ENCODE peak calls at places on chromosomes 11 and 22, in four cellular contexts. B is HCT116, G is cardiac fibroblast, P is pancreas. N is an unnamed sample.

GRCh38 chr11:31690041-31690440 is 121.1 kb downstream of the PAX6 start:
- DNase-seq in B (no peak), G (peak), P (no peak), N (no peak)

GRCh38 chr11:134230339-134230738 is 5.9 kb downstream of the VPS26B start:
- DNase-seq in B (no peak), G (no peak), P (no peak), N (no peak)

GRCh38 chr22:29704528-29705285 is 15.1 kb upstream of the CABP7 start:
- DNase-seq in B (no peak), G (peak), P (no peak), N (no peak)

GRCh38 chr11:77191429-77191822 is 63.4 kb downstream of the MYO7A start:
- DNase-seq in B (peak), G (no peak), P (no peak), N (no peak)

GRCh38 chr22:28674121-28674563 is 5.5 kb downstream of the TTC28 start:
- DNase-seq in B (no peak), G (peak), P (no peak), N (no peak)

GRCh38 chr11:44596541-44597276 is 31.2 kb downstream of the CD82 start:
- DNase-seq in B (no peak), G (no peak), P (no peak), N (no peak)

GRCh38 chr11:121225402-121225801 is 67.2 kb upstream of the SC5D start:
- DNase-seq in B (no peak), G (no peak), P (no peak), N (no peak)

GRCh38 chr11:20131744-20132666 is 28.3 kb downstream of the DBX1 start:
- DNase-seq in B (no peak), G (peak), P (peak), N (no peak)

GRCh38 chr11:35477871-35478270 is 47.5 kb downstream of the PAMR1 start:
- DNase-seq in B (no peak), G (no peak), P (no peak), N (no peak)

GRCh38 chr11:64264371-64264852 is 13.1 kb downstream of the PLCB3 start:
- DNase-seq in B (no peak), G (no peak), P (no peak), N (no peak)

GRCh38 chr11:35109827-35110226 is 29.1 kb upstream of the CD44 start:
- DNase-seq in B (no peak), G (no peak), P (no peak), N (no peak)

GRCh38 chr11:36702330-36703054 is 104.5 kb upstream of the RAG2 start:
- DNase-seq in B (peak), G (peak), P (peak), N (peak)

GRCh38 chr11:64089915-64090810 is 54.4 kb downstream of the FLRT1 start:
- DNase-seq in B (no peak), G (no peak), P (no peak), N (no peak)

GRCh38 chr11:73578786-73579185 is 19.1 kb downstream of the FAM168A start:
- DNase-seq in B (no peak), G (no peak), P (no peak), N (no peak)

GRCh38 chr11:132848336-132848735 is 684.0 kb downstream of the OPCML start:
- DNase-seq in B (no peak), G (peak), P (no peak), N (peak)

DNA sequence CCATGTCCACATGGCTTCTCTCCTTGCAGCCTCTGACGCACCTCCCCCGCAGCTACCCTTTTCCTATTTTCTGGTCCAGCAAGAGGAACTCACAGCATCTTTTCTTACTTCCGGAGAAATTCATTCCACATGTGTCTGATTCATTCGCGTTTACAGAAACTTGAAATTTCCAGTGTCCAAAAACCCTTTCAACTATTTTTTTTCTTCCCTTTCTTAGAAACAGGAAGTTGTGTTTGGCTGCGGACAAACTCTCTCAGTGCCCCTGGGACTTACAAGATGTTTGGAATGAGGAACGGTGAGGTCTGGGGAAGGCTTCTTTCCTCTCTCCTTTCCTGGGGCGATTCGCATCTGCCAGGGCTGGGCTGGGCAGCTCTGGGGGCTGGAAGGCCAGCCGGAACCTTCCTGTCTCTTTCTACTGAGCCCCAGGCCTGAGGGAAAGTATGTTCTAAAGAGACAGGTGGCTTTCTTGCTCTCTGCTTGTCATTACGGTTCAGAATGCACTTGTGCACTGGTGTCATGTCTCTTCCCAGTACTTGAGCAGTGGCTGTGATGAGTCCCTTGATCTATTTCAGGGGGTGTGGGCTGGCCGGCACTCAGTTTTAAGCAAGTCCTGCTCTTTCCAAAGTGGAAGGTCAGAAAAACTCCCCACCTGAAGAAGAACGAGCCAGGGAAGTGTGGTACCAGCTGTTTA is 27.5 kb downstream of the ADAMTS8 start:
- DNase-seq in B (no peak), G (peak), P (no peak), N (peak)
- H3K4me3 ChIP-seq in B (no peak), G (no peak), P (no peak), N (no peak)

GRCh38 chr11:205221-206001 is 1.8 kb downstream of the BET1L start:
- DNase-seq in B (no peak), G (no peak), P (no peak), N (no peak)
- H3K4me3 ChIP-seq in B (peak), G (peak), P (peak), N (peak)

DNA sequence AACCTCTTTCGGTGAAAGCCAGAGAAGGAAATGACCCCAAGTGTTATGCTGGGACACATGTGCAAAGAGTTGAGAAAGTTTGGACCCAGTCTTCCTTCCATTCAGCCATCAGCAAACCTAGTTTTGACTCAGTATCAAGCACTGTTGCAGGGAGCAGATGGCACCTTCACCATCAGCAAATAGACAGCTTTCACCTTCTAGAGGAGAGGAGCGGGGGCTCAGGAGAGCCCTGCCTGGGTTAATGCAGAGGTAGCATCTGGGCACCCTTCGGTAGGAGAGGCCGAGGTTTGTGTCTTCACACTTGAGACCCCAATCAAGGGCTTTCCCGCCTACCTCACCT is 16.2 kb upstream of the MFRP start:
- DNase-seq in B (no peak), G (no peak), P (no peak), N (no peak)
- H3K4me3 ChIP-seq in B (no peak), G (no peak), P (peak), N (peak)

GRCh38 chr11:14315130-14315529 is 43.9 kb downstream of the RRAS2 start:
- DNase-seq in B (no peak), G (no peak), P (no peak), N (no peak)

GRCh38 chr11:14310696-14311095 is 48.3 kb downstream of the RRAS2 start:
- DNase-seq in B (no peak), G (peak), P (no peak), N (no peak)

GRCh38 chr11:14312736-14313438 is 46.1 kb downstream of the RRAS2 start:
- DNase-seq in B (no peak), G (peak), P (no peak), N (no peak)

GRCh38 chr11:14317659-14318325 is 41.2 kb downstream of the RRAS2 start:
- DNase-seq in B (no peak), G (no peak), P (no peak), N (no peak)

DNA sequence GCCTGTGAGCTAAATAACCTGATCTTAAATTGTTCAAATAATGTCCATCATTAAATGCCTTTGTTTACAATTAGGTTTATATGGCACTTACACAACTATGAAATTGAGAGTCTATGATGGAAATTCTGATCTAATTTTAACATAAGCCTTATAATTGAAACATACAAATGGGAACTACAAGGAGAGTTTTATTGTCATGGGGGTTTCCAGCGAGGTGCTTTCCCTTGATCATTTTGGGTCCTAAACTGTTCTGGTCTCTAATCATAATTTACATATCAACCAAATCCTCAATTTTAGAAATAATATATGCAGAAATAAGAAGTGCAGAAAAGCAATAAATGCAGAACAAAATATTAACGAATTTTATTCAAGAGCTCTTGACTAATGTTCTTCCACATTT is 44.9 kb downstream of the RRAS2 start:
- DNase-seq in B (no peak), G (no peak), P (no peak), N (no peak)
- H3K4me3 ChIP-seq in B (no peak), G (no peak), P (no peak), N (no peak)

DNA sequence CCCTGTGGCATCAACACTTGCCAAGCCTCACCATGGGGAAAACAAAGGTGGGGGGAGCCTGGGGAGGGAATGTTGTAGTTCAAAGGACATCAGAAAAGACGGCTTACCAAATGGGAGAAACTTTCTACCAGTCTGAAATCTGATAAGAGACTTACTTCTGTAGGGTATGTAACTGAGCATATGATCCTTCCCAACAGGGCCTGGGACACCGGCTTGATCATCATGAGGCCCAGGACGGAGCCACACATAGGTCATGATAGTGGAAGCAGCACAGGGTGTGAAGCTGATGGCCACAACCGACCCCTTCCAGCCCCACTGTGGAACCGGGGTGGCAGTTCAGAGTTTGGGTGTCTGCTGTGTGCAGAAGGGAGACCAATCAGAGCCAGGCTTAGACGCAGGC is 51.1 kb downstream of the MICAL3 start:
- DNase-seq in B (no peak), G (no peak), P (no peak), N (no peak)
- H3K4me3 ChIP-seq in B (no peak), G (no peak), P (no peak), N (no peak)

DNA sequence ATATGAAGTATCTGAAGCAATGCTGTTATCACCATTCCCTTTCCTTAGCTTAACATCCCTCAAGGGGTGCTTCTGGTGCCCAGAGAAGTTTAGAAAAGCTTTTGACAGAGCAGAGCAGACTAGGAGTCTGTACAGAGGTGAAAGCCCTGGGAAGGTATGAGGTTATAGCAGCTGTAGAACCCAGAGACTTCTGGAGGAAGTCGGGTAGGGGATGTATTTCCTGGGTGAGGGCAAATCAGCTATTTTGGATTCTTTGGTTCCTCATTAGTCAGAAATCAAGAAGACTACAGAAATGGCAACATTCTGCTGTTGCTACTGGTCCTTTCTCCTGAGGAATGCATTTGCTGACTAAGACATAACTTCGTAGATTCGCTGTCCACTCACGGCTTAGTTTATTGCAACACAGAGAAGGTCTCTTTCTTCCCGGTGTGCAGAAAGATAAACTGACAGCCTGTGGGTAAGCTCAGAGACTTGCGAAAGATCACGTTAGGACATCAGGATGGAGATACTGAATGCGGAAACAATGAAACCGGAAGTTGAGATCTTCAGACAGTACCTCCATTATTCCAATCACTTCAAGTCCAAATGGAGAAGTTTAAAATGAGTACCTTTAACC is 25.3 kb upstream of the SESN3 start:
- DNase-seq in B (no peak), G (peak), P (no peak), N (no peak)
- H3K4me3 ChIP-seq in B (no peak), G (no peak), P (no peak), N (no peak)

DNA sequence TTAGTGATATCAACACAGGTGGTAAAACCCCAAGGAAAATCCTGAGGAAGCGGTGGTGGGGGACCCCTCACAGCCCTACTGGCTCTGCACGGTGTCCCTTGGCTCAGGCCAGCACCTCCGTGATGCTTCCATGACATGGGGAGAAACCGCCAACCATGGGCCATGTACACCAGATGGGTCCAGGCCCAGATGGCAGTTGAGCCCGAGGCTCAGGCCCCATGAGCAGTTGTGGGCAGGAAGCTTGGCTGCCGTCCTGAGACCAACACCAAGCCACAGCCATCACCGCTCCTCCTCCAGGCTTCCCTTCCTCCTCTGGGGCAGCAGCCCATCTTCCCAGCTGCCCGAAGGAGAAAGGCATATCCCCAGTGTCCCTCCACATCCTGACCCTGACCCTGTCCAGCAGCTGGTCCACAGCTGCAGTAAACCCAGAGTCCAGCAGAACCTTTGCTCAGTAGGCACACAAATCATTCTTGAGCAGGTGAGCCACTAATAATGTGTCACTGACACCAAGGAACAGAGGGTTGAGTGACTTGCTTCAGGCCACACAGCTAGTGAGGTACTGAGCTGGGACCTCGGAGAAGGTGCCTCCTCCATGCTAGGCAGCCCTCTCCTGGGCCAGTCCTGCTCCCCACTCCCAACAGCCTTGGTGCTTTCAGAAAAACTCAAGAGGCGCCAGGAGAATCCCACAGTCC is 204.9 kb downstream of the CTTN start:
- DNase-seq in B (no peak), G (no peak), P (no peak), N (no peak)
- H3K4me3 ChIP-seq in B (no peak), G (no peak), P (no peak), N (no peak)

DNA sequence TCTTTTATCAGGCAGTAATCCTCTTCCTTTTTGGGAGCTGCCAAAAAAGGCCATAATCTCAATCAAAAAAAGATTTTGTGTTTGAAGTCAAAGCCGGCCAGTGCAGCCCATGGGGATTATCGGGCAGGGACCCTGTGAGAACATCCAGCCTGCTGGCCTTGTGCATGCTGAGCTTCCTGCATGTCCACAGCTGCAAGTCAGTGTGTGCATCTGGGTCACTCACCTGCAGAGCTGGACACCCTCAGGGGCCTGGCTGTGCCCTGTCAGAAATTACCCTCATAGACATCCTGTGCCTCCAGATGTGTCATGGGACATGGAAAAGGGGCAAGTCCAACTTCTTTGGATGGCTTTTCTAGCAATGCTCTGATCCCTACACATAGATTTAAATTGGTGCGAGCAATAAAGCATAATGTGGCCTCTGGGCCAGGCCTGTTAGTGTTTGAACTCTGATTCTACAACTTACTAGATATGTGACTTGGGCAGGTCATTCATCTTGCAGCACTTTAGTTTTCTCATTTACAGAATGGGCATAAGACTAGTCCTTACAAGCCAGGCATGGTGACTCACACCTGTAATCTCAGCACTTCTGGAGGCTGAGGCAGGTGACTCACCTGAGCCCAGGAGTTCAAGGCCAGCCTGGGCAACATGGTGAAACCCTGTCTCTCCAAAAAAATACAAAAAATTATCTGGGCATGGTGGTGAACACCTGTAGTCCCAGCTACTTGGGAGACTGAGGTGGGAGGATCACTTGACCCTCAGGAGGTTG is 81.6 kb upstream of the LARGE1 start:
- DNase-seq in B (no peak), G (no peak), P (no peak), N (no peak)
- H3K4me3 ChIP-seq in B (no peak), G (no peak), P (no peak), N (no peak)

DNA sequence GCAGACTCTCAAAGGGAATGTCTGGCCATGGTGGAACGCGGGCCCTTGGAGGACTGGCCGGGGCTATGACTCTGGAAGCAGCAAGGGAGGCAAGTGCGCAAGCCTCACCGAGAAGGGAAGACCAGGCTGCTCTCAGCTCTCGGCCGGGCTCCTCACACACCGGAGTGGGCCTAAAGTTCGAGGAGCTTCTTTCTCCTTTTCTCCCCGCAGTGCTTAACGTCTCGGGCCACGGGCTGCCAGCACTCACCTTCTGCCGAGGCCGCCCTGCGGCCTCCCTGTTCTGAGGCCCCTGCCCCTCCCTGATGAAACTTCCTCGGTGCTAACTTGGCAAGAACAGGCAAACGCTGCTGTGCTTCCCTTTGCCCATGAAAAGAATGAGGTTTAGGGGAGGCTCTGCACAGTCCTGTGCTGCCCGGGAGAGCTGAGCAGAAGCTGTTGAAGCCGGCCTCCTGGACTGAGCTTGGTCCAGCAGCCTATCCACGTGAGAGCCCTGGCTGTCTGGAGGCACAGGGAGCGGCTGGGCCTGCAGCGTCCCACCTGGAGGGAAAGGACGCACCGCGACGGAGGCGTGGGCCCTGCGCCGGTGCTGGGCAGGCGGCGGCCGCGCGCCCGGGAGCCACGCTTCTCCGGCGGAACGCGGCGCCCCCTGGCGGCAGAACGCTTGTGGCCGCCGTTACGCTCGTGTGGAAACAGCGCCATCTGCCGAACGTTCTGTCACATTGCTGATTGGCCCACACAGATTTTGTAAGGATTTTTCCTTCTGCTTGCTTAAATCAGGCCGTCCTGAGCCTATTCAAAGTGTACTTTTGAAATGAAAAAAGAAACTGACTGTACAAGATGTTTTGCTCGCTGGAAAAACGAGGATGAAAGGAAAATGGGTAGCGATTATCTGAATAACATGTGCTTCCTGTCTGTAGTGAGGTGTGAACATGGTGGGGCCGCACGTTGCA is 65.0 kb upstream of the TMEM45B start:
- DNase-seq in B (peak), G (peak), P (peak), N (peak)
- H3K4me3 ChIP-seq in B (no peak), G (peak), P (no peak), N (peak)

N was measured in skeletal muscle cell.